ENCODE peak calls at places on chromosome 2, in nine cellular contexts. O is HL-60; D is NCI-H1105 treated with DMSO at 0.1 percent for 48 hours; N is hypothalamus; G is activated CD4-positive, alpha-beta T cell treated with anti-CD3 and anti-CD28 coated beads, Interleukin-2, amount 10 ng/mL, durations not matched to agents 24 days and 14 days; E is MM.1S; X is EH; R is Kasumi-1; Z is HT-29. S is an unnamed sample.

GRCh38 chr2:10043256-10043905 is at the start of gene KLF11:
- DNase-seq in Z (peak; percentile 84), R (peak; percentile 85), O (peak; percentile 51), X (peak; percentile 91), D (peak; percentile 14), E (peak; percentile 95), G (peak; percentile 95), N (peak; percentile 35), S (peak; percentile 73)

GRCh38 chr2:69185807-69186206 is 172.8 kb downstream of the ANTXR1 start:
- DNase-seq in G (no peak), E (no peak), D (no peak), Z (no peak), O (no peak), N (no peak), R (no peak), X (peak; percentile 88), S (no peak)

GRCh38 chr2:74877781-74878433 is 44.0 kb downstream of the HK2 start:
- DNase-seq in G (no peak), O (no peak), D (no peak), N (no peak), E (no peak), X (no peak), Z (no peak), R (no peak), S (no peak)

GRCh38 chr2:29070542-29070941 is 3.8 kb downstream of the PCARE start:
- DNase-seq in D (no peak), O (no peak), G (no peak), E (no peak), X (no peak), N (no peak), R (no peak), Z (no peak), S (no peak)

GRCh38 chr2:161113693-161114417 is 46.4 kb upstream of the TANK start:
- DNase-seq in D (no peak), R (no peak), O (no peak), N (no peak), X (no peak), G (no peak), E (no peak), Z (no peak), S (no peak)

GRCh38 chr2:134109725-134110124 is 144.1 kb upstream of the MGAT5 start:
- DNase-seq in D (no peak), X (no peak), G (no peak), E (no peak), N (no peak), Z (no peak), R (peak; percentile 12), O (no peak), S (no peak)

GRCh38 chr2:189217546-189217945 is 38.0 kb upstream of the COL5A2 start:
- DNase-seq in X (peak; percentile 91), N (no peak), G (no peak), E (no peak), D (no peak), O (no peak), Z (no peak), R (no peak), S (no peak)

GRCh38 chr2:64700133-64700809 is 46.6 kb upstream of the SERTAD2 start:
- DNase-seq in E (no peak), D (no peak), X (peak; percentile 56), Z (no peak), O (peak; percentile 41), N (no peak), R (no peak), G (no peak), S (no peak)

GRCh38 chr2:196086517-196087368 is 18.1 kb upstream of the DNAH7 start:
- DNase-seq in E (no peak), N (no peak), Z (no peak), G (peak; percentile 64), D (no peak), R (no peak), X (no peak), O (no peak), S (no peak)

GRCh38 chr2:74503506-74504475 is 3.7 kb downstream of the PCGF1 start:
- DNase-seq in G (no peak), O (no peak), X (no peak), D (no peak), N (no peak), R (no peak), Z (no peak), E (no peak), S (no peak)

GRCh38 chr2:195674491-195675226 is 17.6 kb downstream of the SLC39A10 start:
- DNase-seq in X (peak; percentile 28), G (no peak), E (no peak), N (no peak), O (no peak), D (no peak), Z (no peak), R (no peak), S (no peak)

GRCh38 chr2:39696838-39697237 is 31.1 kb downstream of the TMEM178A start:
- DNase-seq in O (no peak), D (peak; percentile 45), R (peak; percentile 47), X (peak; percentile 70), N (no peak), Z (peak; percentile 23), G (no peak), E (no peak), S (no peak)

GRCh38 chr2:43110442-43110871 is 115.9 kb downstream of the ZFP36L2 start:
- DNase-seq in E (no peak), N (no peak), O (no peak), X (peak; percentile 92), Z (no peak), G (no peak), R (no peak), D (no peak), S (no peak)

GRCh38 chr2:139465789-139466188 is 685.6 kb upstream of the NXPH2 start:
- DNase-seq in G (no peak), O (no peak), D (no peak), N (no peak), E (no peak), Z (no peak), X (no peak), R (peak; percentile 34), S (no peak)

GRCh38 chr2:71672640-71673401 is 219.5 kb downstream of the DYSF start:
- DNase-seq in E (no peak), Z (no peak), R (no peak), X (no peak), N (no peak), G (no peak), D (no peak), O (no peak), S (no peak)

GRCh38 chr2:65465124-65465523 is 32.7 kb upstream of the SPRED2 start:
- DNase-seq in R (no peak), Z (no peak), O (no peak), D (no peak), G (no peak), N (no peak), X (no peak), E (no peak), S (no peak)

GRCh38 chr2:68203587-68203986 is 45.9 kb downstream of the PNO1 start:
- DNase-seq in G (peak; percentile 68), R (no peak), Z (no peak), N (no peak), O (no peak), E (peak; percentile 80), X (no peak), D (no peak), S (no peak)

GRCh38 chr2:209772316-209772715 is 684 bp downstream of the UNC80 start:
- DNase-seq in D (peak; percentile 75), R (no peak), Z (no peak), X (no peak), N (no peak), E (no peak), G (no peak), O (no peak), S (no peak)

GRCh38 chr2:238790877-238791276 is 57.0 kb upstream of the TWIST2 start:
- DNase-seq in D (no peak), Z (no peak), R (no peak), X (peak; percentile 60), E (no peak), O (no peak), G (no peak), N (no peak), S (no peak)

GRCh38 chr2:16151651-16152050 is 211.3 kb downstream of the MYCN start:
- DNase-seq in G (no peak), N (no peak), E (no peak), R (no peak), X (no peak), Z (no peak), O (no peak), D (no peak), S (no peak)

GRCh38 chr2:233354971-233355574 is 779 bp downstream of the DGKD start:
- DNase-seq in O (no peak), N (no peak), X (peak; percentile 25), E (peak; percentile 28), D (peak; percentile 30), G (peak; percentile 72), R (peak; percentile 11), Z (peak; percentile 59), S (no peak)

GRCh38 chr2:14385043-14385442 is 247.5 kb upstream of the LRATD1 start:
- DNase-seq in G (no peak), N (no peak), X (peak; percentile 6), Z (no peak), R (peak; percentile 82), O (peak; percentile 53), E (no peak), D (no peak), S (no peak)

S was measured in T-cell.